ENCODE peak calls at places on chromosome 12, in six cellular contexts. S is WTC11, K is chondrocyte, J is B cell, T is lower leg skin, R is AG04449. W is an unnamed sample.

GRCh38 chr12:124847675-124848074 is 16.0 kb downstream of the SCARB1 start:
- DNase-seq in S (no peak), K (no peak), J (no peak), T (no peak), R (no peak), W (no peak)

GRCh38 chr12:67811437-67812361 is 163.2 kb downstream of the DYRK2 start:
- DNase-seq in S (no peak), K (no peak), J (no peak), T (no peak), R (peak; percentile 46), W (no peak)

GRCh38 chr12:124486346-124486963 is 81.0 kb downstream of the NCOR2 start:
- DNase-seq in S (no peak), K (peak; percentile 93), J (no peak), T (no peak), R (no peak), W (no peak)

GRCh38 chr12:12546314-12546772 is 16.3 kb downstream of the DUSP16 start:
- DNase-seq in S (no peak), K (no peak), J (no peak), T (no peak), R (no peak), W (no peak)

GRCh38 chr12:69476276-69477017 is 6.3 kb downstream of the FRS2 start:
- DNase-seq in S (no peak), K (no peak), J (no peak), T (no peak), R (no peak), W (no peak)

GRCh38 chr12:107344035-107344808 is 250.9 kb upstream of the CRY1 start:
- DNase-seq in S (no peak), K (no peak), J (no peak), T (no peak), R (no peak), W (no peak)

GRCh38 chr12:124238886-124239285 is 56.0 kb upstream of the RFLNA start:
- DNase-seq in S (no peak), K (no peak), J (no peak), T (no peak), R (no peak), W (no peak)

GRCh38 chr12:94550964-94551363 is 91.3 kb upstream of the CEP83 start:
- DNase-seq in S (no peak), K (no peak), J (no peak), T (peak; percentile 40), R (no peak), W (no peak)

GRCh38 chr12:19456176-19456575 is 16.9 kb downstream of the AEBP2 start:
- DNase-seq in S (no peak), K (no peak), J (no peak), T (no peak), R (no peak), W (no peak)

GRCh38 chr12:103771466-103771865 is 69.6 kb downstream of the NT5DC3 start:
- DNase-seq in S (peak; percentile 68), K (no peak), J (no peak), T (no peak), R (no peak), W (peak; percentile 18)

GRCh38 chr12:80624986-80625530 is 82.4 kb upstream of the MYF6 start:
- DNase-seq in S (no peak), K (no peak), J (no peak), T (no peak), R (no peak), W (no peak)

GRCh38 chr12:108194585-108194984 is 65.5 kb downstream of the WSCD2 start:
- DNase-seq in S (no peak), K (no peak), J (no peak), T (no peak), R (no peak), W (no peak)

GRCh38 chr12:24404086-24404815 is 454.8 kb upstream of the SOX5 start:
- DNase-seq in S (no peak), K (no peak), J (no peak), T (no peak), R (no peak), W (no peak)

GRCh38 chr12:124352839-124353238 is 57.9 kb downstream of the RFLNA start:
- DNase-seq in S (no peak), K (no peak), J (no peak), T (no peak), R (no peak), W (no peak)

GRCh38 chr12:122086641-122087285 is 8.2 kb downstream of the MLXIP start:
- DNase-seq in S (no peak), K (peak; percentile 77), J (no peak), T (no peak), R (no peak), W (no peak)

GRCh38 chr12:15427913-15428312 is 105.6 kb downstream of the PTPRO start:
- DNase-seq in S (no peak), K (no peak), J (no peak), T (no peak), R (no peak), W (no peak)

GRCh38 chr12:107670999-107671643 is 14.5 kb upstream of the PWP1 start:
- DNase-seq in S (peak; percentile 72), K (no peak), J (no peak), T (no peak), R (no peak), W (peak; percentile 44)

GRCh38 chr12:10453144-10453543 is at the start of gene KLRC1:
- DNase-seq in S (no peak), K (no peak), J (no peak), T (no peak), R (no peak), W (no peak)

GRCh38 chr12:89768586-89769482 is 60.2 kb upstream of the ATP2B1 start:
- DNase-seq in S (no peak), K (no peak), J (no peak), T (no peak), R (peak; percentile 97), W (no peak)

GRCh38 chr12:29427964-29428363 is 47.0 kb upstream of the ERGIC2 start:
- DNase-seq in S (no peak), K (no peak), J (peak; percentile 31), T (no peak), R (no peak), W (peak; percentile 60)

GRCh38 chr12:92722897-92723296 is 20.1 kb downstream of the PLEKHG7 start:
- DNase-seq in S (no peak), K (no peak), J (no peak), T (no peak), R (no peak), W (no peak)

GRCh38 chr12:49368240-49368600 is 958 bp downstream of the SPATS2 start:
- DNase-seq in S (no peak), K (no peak), J (no peak), T (no peak), R (no peak), W (peak; percentile 14)

GRCh38 chr12:49364989-49365388 is 2.3 kb upstream of the SPATS2 start:
- DNase-seq in S (no peak), K (no peak), J (no peak), T (no peak), R (no peak), W (no peak)

GRCh38 chr12:49367381-49368239 is at the start of gene SPATS2:
- DNase-seq in S (peak; percentile 99), K (peak; percentile 98), J (no peak), T (peak; percentile 99), R (no peak), W (no peak)

GRCh38 chr12:49365542-49365941 is 1.7 kb upstream of the SPATS2 start:
- DNase-seq in S (no peak), K (no peak), J (no peak), T (no peak), R (no peak), W (no peak)

DNA sequence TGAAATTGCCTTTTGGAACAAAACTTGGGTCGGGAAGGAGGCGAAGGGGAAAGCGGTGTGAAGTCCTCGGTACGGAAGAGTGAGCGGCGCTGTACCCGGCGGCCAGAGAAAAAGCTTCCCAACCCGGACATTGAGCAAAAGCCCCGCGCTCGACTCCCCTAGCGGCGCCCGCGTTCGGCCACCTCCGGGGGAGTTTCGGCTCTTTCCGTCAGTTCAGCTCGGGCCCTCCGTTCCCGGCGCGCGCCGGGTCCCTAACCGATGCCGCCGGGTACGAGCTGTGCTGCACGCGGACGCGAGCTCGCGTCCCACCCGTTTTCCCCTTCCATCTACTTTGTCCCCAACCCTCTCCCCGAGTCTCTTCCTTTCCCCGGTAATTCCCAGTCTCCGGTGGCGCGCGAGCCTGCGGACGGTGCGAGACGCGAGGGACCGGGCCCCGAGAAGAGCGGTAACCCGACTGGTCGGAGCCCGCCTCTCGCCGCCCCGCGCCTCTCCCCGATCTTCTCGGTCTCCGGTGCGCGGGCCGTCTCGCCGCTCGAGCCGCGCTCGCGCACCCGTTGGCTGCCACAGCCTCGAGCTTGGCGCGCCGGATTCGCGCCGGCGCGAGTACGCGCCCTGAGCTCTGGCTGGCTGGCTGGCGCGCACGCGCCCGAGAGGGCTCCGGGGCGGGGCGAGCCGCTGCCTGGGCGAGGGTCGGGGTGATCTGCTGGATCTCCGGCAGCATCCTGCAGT is 446 bp upstream of the SPATS2 start:
- DNase-seq in S (peak; percentile 92), K (no peak), J (peak; percentile 93), T (peak; percentile 96), R (peak; percentile 33), W (peak; percentile 96)
- TF ChIP-seq CTCF in S (no peak), K (peak; percentile 67), J (peak; percentile 44), T (no peak), R (peak; percentile 34), W (no peak)

GRCh38 chr12:2282321-2282720 is 229.5 kb downstream of the CACNA1C start:
- DNase-seq in S (peak; percentile 35), K (no peak), J (no peak), T (peak; percentile 20), R (no peak), W (no peak)
- TF ChIP-seq CTCF in S (no peak), K (peak; percentile 28), J (no peak), T (no peak), R (no peak), W (no peak)

DNA sequence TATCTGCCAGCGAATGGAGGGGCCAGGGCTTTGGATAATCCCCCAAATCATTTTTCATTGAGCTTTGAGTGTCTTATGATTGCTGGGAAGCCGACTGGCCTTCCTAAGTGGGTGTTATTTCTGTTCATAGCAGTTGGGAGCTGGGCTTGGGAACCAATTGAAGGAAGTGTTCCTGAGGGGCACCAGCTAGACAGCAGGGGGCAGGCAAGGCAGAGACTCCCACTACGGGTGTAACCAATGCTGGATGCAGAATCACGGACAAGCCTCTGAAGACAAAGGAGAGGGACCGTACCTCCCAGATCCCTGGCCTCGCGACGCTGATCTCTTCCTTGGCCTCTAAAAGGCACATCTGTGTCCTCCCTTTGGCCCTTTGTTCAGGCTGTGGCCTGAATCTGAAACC is 149.0 kb upstream of the PRMT8 start:
- DNase-seq in S (peak; percentile 61), K (no peak), J (no peak), T (no peak), R (no peak), W (peak; percentile 40)
- TF ChIP-seq CTCF in S (no peak), K (peak; percentile 69), J (no peak), T (no peak), R (peak; percentile 49), W (peak; percentile 33)

GRCh38 chr12:21775130-21775920 is 819 bp upstream of the KCNJ8 start:
- DNase-seq in S (no peak), K (no peak), J (no peak), T (no peak), R (no peak), W (no peak)

GRCh38 chr12:21771311-21771710 is 3.2 kb downstream of the KCNJ8 start:
- DNase-seq in S (no peak), K (no peak), J (no peak), T (no peak), R (no peak), W (no peak)

GRCh38 chr12:21774358-21775129 is at the start of gene KCNJ8:
- DNase-seq in S (peak; percentile 77), K (no peak), J (no peak), T (peak; percentile 92), R (no peak), W (no peak)

GRCh38 chr12:21773799-21774198 is 707 bp downstream of the KCNJ8 start:
- DNase-seq in S (no peak), K (no peak), J (no peak), T (no peak), R (no peak), W (no peak)

GRCh38 chr12:21773263-21773741 is 1.2 kb downstream of the KCNJ8 start:
- DNase-seq in S (peak; percentile 77), K (no peak), J (no peak), T (peak; percentile 87), R (no peak), W (no peak)
- TF ChIP-seq CTCF in S (peak; percentile 10), K (peak; percentile 43), J (no peak), T (no peak), R (peak; percentile 7), W (no peak)